ENCODE peak calls at places on chromosomes 12 and 14, in seven cellular contexts. K is CD8-positive, alpha-beta T cell; B is DND-41; U is iPS DF 6.9; D is IMR-90; S is psoas muscle; L is spleen. C is an unnamed sample. For H3K36me3, the result is how much of the 10 kb centered on the place peaks cover.

GRCh38 chr14:35470775-35471174 is 63.2 kb upstream of the INSM2 start:
- DNase-seq in K (no peak), B (peak), U (peak), D (peak), S (no peak), L (no peak), C (no peak)

GRCh38 chr12:83016226-83016835 is 329.6 kb downstream of the TMTC2 start:
- DNase-seq in K (no peak), B (no peak), U (no peak), D (peak), S (no peak), L (no peak), C (no peak)

GRCh38 chr12:95182868-95183415 is 34.3 kb downstream of the FGD6 start:
- DNase-seq in K (no peak), B (no peak), U (no peak), D (peak), S (no peak), L (no peak), C (no peak)

GRCh38 chr14:75046899-75047298 is 4.4 kb downstream of the MLH3 start:
- DNase-seq in K (no peak), B (no peak), U (no peak), D (peak), S (no peak), L (no peak), C (no peak)

GRCh38 chr14:24677956-24678355 is 44.0 kb upstream of the GZMB start:
- DNase-seq in K (no peak), B (no peak), U (no peak), D (no peak), S (no peak), L (no peak), C (no peak)

GRCh38 chr12:27163048-27163715 is 80.8 kb upstream of the C12orf71 start:
- DNase-seq in K (no peak), B (no peak), U (no peak), D (peak), S (no peak), L (no peak), C (no peak)

GRCh38 chr14:97978336-97978735 is 1181.2 kb downstream of the VRK1 start:
- DNase-seq in K (peak), B (peak), U (peak), D (no peak), S (peak), L (peak), C (peak)

GRCh38 chr14:77061630-77062029 is 33.1 kb upstream of the IRF2BPL start:
- DNase-seq in K (no peak), B (no peak), U (no peak), D (no peak), S (no peak), L (no peak), C (no peak)

GRCh38 chr14:36661506-36662257 is at the start of gene PAX9:
- DNase-seq in K (no peak), B (peak), U (no peak), D (peak), S (peak), L (no peak), C (no peak)

GRCh38 chr12:46492471-46493351 is 120.1 kb upstream of the SLC38A2 start:
- DNase-seq in K (no peak), B (no peak), U (no peak), D (peak), S (no peak), L (no peak), C (no peak)
- H3K4me3 ChIP-seq in K (no peak), B (no peak), U (no peak), D (no peak), S (no peak), L (no peak), C (no peak)

DNA sequence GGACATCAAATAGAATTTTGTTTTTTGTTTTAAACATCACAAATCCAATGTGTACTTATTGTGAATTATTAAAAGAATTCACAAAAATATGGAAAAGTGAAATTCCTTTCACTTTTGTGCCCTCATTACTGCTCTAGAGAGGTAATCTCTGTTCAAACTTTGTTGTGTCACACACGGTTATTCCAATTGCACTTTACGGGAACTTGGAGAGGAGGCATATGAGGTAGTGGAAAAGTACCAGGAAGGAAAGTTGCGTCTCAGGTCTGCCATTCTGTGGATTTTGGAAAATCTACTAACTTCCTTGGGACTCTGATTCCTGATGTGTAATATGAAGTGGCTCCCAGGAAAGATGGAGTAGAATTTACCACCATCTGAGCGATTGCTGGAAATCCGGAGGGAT is 90.9 kb upstream of the DCN start:
- DNase-seq in K (no peak), B (no peak), U (no peak), D (no peak), S (no peak), L (no peak), C (no peak)
- H3K27ac ChIP-seq in K (no peak), B (no peak), U (no peak), D (peak), S (no peak), L (no peak), C (no peak)

GRCh38 chr12:114355389-114356088 is 50.4 kb downstream of the TBX5 start:
- DNase-seq in K (no peak), B (peak), U (peak), D (no peak), S (no peak), L (no peak), C (no peak)
- H3K36me3 ChIP-seq in K (under half), B (under half), U (under half), D (half or more), S (under half), L (under half), C (under half)

GRCh38 chr14:71121711-71122110 is 214.5 kb downstream of the PCNX1 start:
- DNase-seq in K (no peak), B (no peak), U (no peak), D (no peak), S (no peak), L (no peak), C (no peak)

GRCh38 chr14:71119832-71120231 is 212.6 kb downstream of the PCNX1 start:
- DNase-seq in K (no peak), B (no peak), U (no peak), D (peak), S (no peak), L (no peak), C (no peak)

GRCh38 chr14:71117839-71118743 is 210.8 kb downstream of the PCNX1 start:
- DNase-seq in K (no peak), B (no peak), U (no peak), D (peak), S (no peak), L (no peak), C (no peak)

GRCh38 chr14:71116206-71117122 is 209.2 kb downstream of the PCNX1 start:
- DNase-seq in K (no peak), B (no peak), U (no peak), D (no peak), S (no peak), L (no peak), C (no peak)

DNA sequence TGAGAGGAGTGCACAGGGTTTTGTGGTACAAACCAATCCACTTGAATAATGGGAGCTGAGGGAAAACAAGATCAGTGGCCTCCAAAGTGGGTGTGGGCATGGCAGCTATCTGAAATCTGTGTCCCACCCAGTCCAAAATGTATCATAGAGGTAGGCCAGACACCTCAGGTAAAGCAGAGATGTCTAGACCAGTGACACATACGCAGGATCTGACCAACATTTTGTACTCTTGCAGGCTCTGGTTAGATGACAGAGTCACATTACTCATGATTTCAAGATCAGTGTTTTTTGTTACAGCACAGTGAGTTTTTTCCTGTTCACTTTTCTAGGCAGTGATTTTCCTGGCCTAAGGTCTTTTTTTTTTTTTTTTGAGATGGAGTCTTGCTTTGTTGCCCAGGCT is 211.8 kb downstream of the PCNX1 start:
- DNase-seq in K (no peak), B (no peak), U (no peak), D (peak), S (no peak), L (no peak), C (no peak)
- H3K4me3 ChIP-seq in K (no peak), B (no peak), U (no peak), D (no peak), S (no peak), L (no peak), C (no peak)

C was measured in naive thymus-derived CD4-positive, alpha-beta T cell.